ENCODE peak calls at places on chromosomes 1 and 21, in eight cellular contexts. D is PC-9; E is upper lobe of right lung; N is CD8-positive, alpha-beta T cell; Q is fibroblast of lung; I is HCT116; P is HFF-Myc; O is foreskin fibroblast. T is an unnamed sample.

GRCh38 chr1:242211254-242212022 is 212.5 kb upstream of the MAP1LC3C start:
- DNase-seq in P (no peak), I (no peak), D (no peak), E (no peak), O (no peak), N (no peak), Q (no peak), T (no peak)

GRCh38 chr1:218521414-218522169 is 176.5 kb downstream of the TGFB2 start:
- DNase-seq in O (peak), I (peak), N (peak), Q (no peak), E (no peak), P (peak), D (no peak), T (no peak)

GRCh38 chr1:39150779-39151178 is 53.7 kb upstream of the MACF1 start:
- DNase-seq in D (no peak), N (no peak), I (no peak), E (no peak), O (no peak), Q (no peak), P (no peak), T (no peak)

GRCh38 chr1:223515915-223516314 is 122.7 kb downstream of the CCDC185 start:
- DNase-seq in N (no peak), P (no peak), E (no peak), I (no peak), O (no peak), D (no peak), Q (no peak), T (no peak)

GRCh38 chr21:36169465-36170128 is 13.0 kb downstream of the DOP1B start:
- DNase-seq in P (no peak), I (no peak), Q (no peak), N (no peak), E (peak), O (no peak), D (no peak), T (no peak)

GRCh38 chr1:156123356-156124196 is 9.1 kb downstream of the LMNA start:
- DNase-seq in I (peak), E (peak), Q (peak), O (peak), D (peak), P (peak), N (peak), T (peak)

GRCh38 chr1:211476200-211476849 is 15.6 kb downstream of the RD3 start:
- DNase-seq in D (no peak), N (peak), E (no peak), Q (peak), I (peak), O (peak), P (peak), T (peak)

GRCh38 chr1:150626150-150626549 is 3.3 kb downstream of the ENSA start:
- DNase-seq in I (no peak), D (no peak), Q (no peak), P (no peak), O (no peak), N (no peak), E (no peak), T (no peak)

GRCh38 chr21:43702785-43703067 is 16.2 kb upstream of the PDXK start:
- DNase-seq in P (no peak), D (no peak), I (no peak), Q (peak), E (no peak), N (no peak), O (no peak), T (no peak)

GRCh38 chr1:52551476-52552235 is 1.2 kb downstream of the TUT4 start:
- DNase-seq in I (no peak), O (peak), Q (peak), E (no peak), P (no peak), D (no peak), N (peak), T (no peak)

GRCh38 chr1:202207292-202207691 is 13.7 kb downstream of the LGR6 start:
- DNase-seq in D (no peak), E (no peak), O (peak), N (no peak), Q (peak), I (no peak), P (peak), T (peak)

GRCh38 chr1:172375227-172375631 is 45.3 kb upstream of the C1orf105 start:
- DNase-seq in P (no peak), N (no peak), E (no peak), I (no peak), Q (no peak), O (no peak), D (no peak), T (no peak)

GRCh38 chr1:161020573-161021167 is at the start of gene F11R:
- DNase-seq in Q (no peak), N (no peak), D (peak), E (peak), P (no peak), O (no peak), I (no peak), T (peak)

GRCh38 chr1:32111789-32112188 is 3.9 kb downstream of the KPNA6 start:
- DNase-seq in Q (peak), E (no peak), I (no peak), P (no peak), O (no peak), N (no peak), D (no peak), T (no peak)

GRCh38 chr1:22330092-22330762 is 121.4 kb upstream of the ZBTB40 start:
- DNase-seq in Q (no peak), P (no peak), N (no peak), D (no peak), I (no peak), E (peak), O (no peak), T (no peak)

GRCh38 chr1:174266476-174266875 is 107.2 kb downstream of the RABGAP1L start:
- DNase-seq in D (no peak), Q (no peak), E (no peak), O (no peak), N (no peak), I (no peak), P (no peak), T (no peak)

GRCh38 chr1:30315185-30315960 is 408.0 kb downstream of the MATN1 start:
- DNase-seq in Q (no peak), E (no peak), N (no peak), O (no peak), D (no peak), P (no peak), I (peak), T (no peak)

GRCh38 chr1:40301541-40302299 is 15.4 kb downstream of the COL9A2 start:
- DNase-seq in P (no peak), D (no peak), E (no peak), Q (no peak), I (no peak), O (no peak), N (no peak), T (no peak)

GRCh38 chr1:206589206-206589605 is 23.1 kb downstream of the EIF2D start:
- DNase-seq in E (no peak), D (no peak), Q (peak), I (no peak), P (peak), N (no peak), O (peak), T (no peak)

GRCh38 chr1:228100822-228101613 is 2.1 kb downstream of the C1orf35 start:
- DNase-seq in E (no peak), Q (no peak), D (no peak), N (no peak), P (no peak), O (no peak), I (no peak), T (no peak)

GRCh38 chr1:34460193-34460592 is 283.5 kb downstream of the C1orf94 start:
- DNase-seq in I (peak), Q (no peak), P (peak), N (peak), O (no peak), E (no peak), D (no peak), T (no peak)

GRCh38 chr1:6027591-6027990 is 18.1 kb upstream of the KCNAB2 start:
- DNase-seq in P (no peak), D (no peak), N (peak), I (no peak), Q (no peak), O (no peak), E (no peak), T (no peak)

GRCh38 chr1:30716646-30717045 is 6.7 kb downstream of the MATN1 start:
- DNase-seq in P (no peak), I (no peak), N (no peak), E (no peak), O (no peak), D (no peak), Q (no peak), T (no peak)

GRCh38 chr1:36879613-36880012 is 154.7 kb downstream of the GRIK3 start:
- DNase-seq in E (no peak), N (no peak), Q (no peak), O (no peak), I (no peak), P (no peak), D (no peak), T (no peak)

GRCh38 chr1:225767591-225768540 is 9.8 kb upstream of the SRP9 start:
- DNase-seq in N (no peak), P (no peak), I (no peak), Q (peak), O (peak), E (peak), D (peak), T (peak)

GRCh38 chr1:43445618-43446387 is 7.9 kb downstream of the HYI start:
- DNase-seq in O (no peak), P (no peak), Q (no peak), I (no peak), N (no peak), D (no peak), E (no peak), T (no peak)

GRCh38 chr1:150420560-150421265 is 56.8 kb downstream of the RPRD2 start:
- DNase-seq in N (no peak), P (no peak), Q (peak), O (peak), I (no peak), D (no peak), E (no peak), T (no peak)

GRCh38 chr1:239810071-239810481 is 281.6 kb upstream of the FMN2 start:
- DNase-seq in P (no peak), N (no peak), E (no peak), I (no peak), O (no peak), Q (peak), D (no peak), T (no peak)

GRCh38 chr1:162023547-162024501 is at the start of gene OLFML2B:
- DNase-seq in Q (peak), D (peak), I (peak), O (peak), E (peak), P (peak), N (peak), T (peak)

GRCh38 chr1:227923353-227924167 is 24.2 kb downstream of the WNT9A start:
- DNase-seq in E (no peak), Q (no peak), D (no peak), O (no peak), I (no peak), N (no peak), P (no peak), T (no peak)

GRCh38 chr1:222912730-222913129 is 97.9 kb downstream of the DISP1 start:
- DNase-seq in N (no peak), I (no peak), P (no peak), D (no peak), O (peak), Q (peak), E (no peak), T (no peak)

GRCh38 chr1:164953815-164954214 is 394.8 kb downstream of the PBX1 start:
- DNase-seq in O (no peak), I (no peak), Q (no peak), P (no peak), N (no peak), D (no peak), E (no peak), T (no peak)

GRCh38 chr1:76313304-76313703 is 238.8 kb downstream of the ST6GALNAC3 start:
- DNase-seq in O (no peak), E (no peak), D (no peak), I (no peak), Q (no peak), N (no peak), P (no peak), T (no peak)

GRCh38 chr21:46142581-46143473 is 12.6 kb downstream of the FTCD start:
- DNase-seq in N (no peak), E (no peak), I (no peak), Q (no peak), P (no peak), O (no peak), D (no peak), T (peak)

GRCh38 chr1:5507340-5507739 is 484.9 kb downstream of the NPHP4 start:
- DNase-seq in I (no peak), P (no peak), N (no peak), D (no peak), O (no peak), E (peak), Q (no peak), T (no peak)

GRCh38 chr1:153944822-153945117 is 1.7 kb downstream of the DENND4B start:
- DNase-seq in N (no peak), D (no peak), E (no peak), O (no peak), I (no peak), P (no peak), Q (no peak), T (no peak)
- H3K4me3 ChIP-seq in N (peak), D (peak), E (peak), O (no peak), I (peak), P (peak), Q (peak), T (peak)

DNA sequence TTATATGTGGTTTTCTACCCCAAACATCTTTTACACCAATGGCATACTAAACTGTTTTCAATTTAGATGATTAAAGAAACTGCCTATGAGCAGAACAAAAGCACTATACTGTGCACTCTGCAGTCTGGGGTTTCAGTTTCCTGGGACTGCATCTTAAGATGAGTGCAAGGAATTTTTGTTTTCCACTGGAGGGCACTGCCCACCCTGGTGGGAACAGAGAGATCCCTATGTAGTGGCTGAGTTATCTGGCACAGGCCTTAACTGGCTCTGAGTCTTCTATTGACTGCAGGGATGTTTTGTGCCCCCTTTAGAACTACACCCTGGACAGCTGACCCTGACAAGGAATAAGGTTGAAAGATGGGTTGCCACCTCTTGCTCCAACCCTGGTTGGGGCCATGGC is 12.0 kb downstream of the PROK1 start:
- DNase-seq in P (no peak), D (no peak), Q (no peak), E (no peak), N (no peak), I (no peak), O (no peak), T (no peak)
- TF ChIP-seq CTCF in P (no peak), D (no peak), Q (no peak), E (no peak), N (no peak), I (peak), O (peak), T (no peak)

GRCh38 chr1:200636681-200637080 is 16.1 kb upstream of the KIF14 start:
- DNase-seq in D (no peak), E (no peak), I (no peak), O (no peak), P (no peak), N (no peak), Q (no peak), T (no peak)
- H3K4me3 ChIP-seq in D (no peak), E (no peak), I (no peak), O (no peak), P (no peak), N (no peak), Q (no peak), T (no peak)

GRCh38 chr1:62294211-62294610 is 25.0 kb downstream of the KANK4 start:
- DNase-seq in P (no peak), I (peak), D (no peak), E (no peak), Q (peak), N (no peak), O (no peak), T (no peak)
- TF ChIP-seq CTCF in P (peak), I (peak), D (peak), E (peak), Q (peak), N (no peak), O (no peak), T (no peak)

T was measured in heart right ventricle.